ENCODE peak calls at places on chromosomes 7 and 10, in four cellular contexts. Y is HEK293T; G is activated T-helper 1 cell treated with anti-CD3 and anti-CD28 coated beads, Interleukin-2, amount 50 U/mL, for 16 hours; D is colonic mucosa. N is an unnamed sample.
A peak's percentile ranks its signal among the peaks of the same experiment; 100 is the strongest.

GRCh38 chr7:50379082-50379481 is 71.1 kb downstream of the FIGNL1 start:
- DNase-seq in G (no peak), D (no peak), Y (no peak), N (no peak)

GRCh38 chr7:94375713-94376112 is 19.0 kb upstream of the COL1A2 start:
- DNase-seq in Y (no peak), G (no peak), D (no peak), N (no peak)

GRCh38 chr10:76547352-76547972 is 1090.1 kb downstream of the KCNMA1 start:
- DNase-seq in G (no peak), Y (peak; percentile 64), D (peak; percentile 86), N (peak; percentile 74)

GRCh38 chr7:136956671-136957070 is 88.2 kb downstream of the CHRM2 start:
- DNase-seq in G (no peak), Y (no peak), D (no peak), N (no peak)

GRCh38 chr7:139169816-139170215 is 60.3 kb upstream of the ZC3HAV1 start:
- DNase-seq in D (no peak), G (no peak), Y (no peak), N (no peak)

GRCh38 chr10:17123062-17123661 is 6.4 kb downstream of the CUBN start:
- DNase-seq in D (no peak), G (no peak), Y (no peak), N (no peak)

GRCh38 chr7:159064121-159064815 is 80.4 kb downstream of the VIPR2 start:
- DNase-seq in Y (no peak), D (no peak), G (no peak), N (no peak)

GRCh38 chr10:127320176-127320575 is 123.8 kb upstream of the INSYN2A start:
- DNase-seq in G (no peak), Y (no peak), D (no peak), N (no peak)

GRCh38 chr10:15451137-15452094 is 80.3 kb upstream of the FAM171A1 start:
- DNase-seq in D (no peak), Y (no peak), G (no peak), N (no peak)

GRCh38 chr7:80584778-80585177 is 53.7 kb upstream of the CD36 start:
- DNase-seq in Y (no peak), D (no peak), G (no peak), N (no peak)

GRCh38 chr10:110268931-110269640 is 35.6 kb downstream of the SMNDC1 start:
- DNase-seq in Y (no peak), D (no peak), G (no peak), N (no peak)

GRCh38 chr10:79433324-79434222 is 11.9 kb downstream of the ZCCHC24 start:
- DNase-seq in D (no peak), G (no peak), Y (no peak), N (no peak)

GRCh38 chr10:125062244-125063208 is 97.8 kb downstream of the CTBP2 start:
- DNase-seq in G (no peak), Y (no peak), D (no peak), N (no peak)

GRCh38 chr7:142866361-142867096 is 11.7 kb downstream of the EPHB6 start:
- DNase-seq in G (no peak), Y (peak; percentile 68), D (peak; percentile 45), N (peak; percentile 25)

GRCh38 chr7:2821842-2822507 is 22.1 kb downstream of the GNA12 start:
- DNase-seq in G (no peak), D (no peak), Y (no peak), N (no peak)

GRCh38 chr10:4983615-4984216 is 19.9 kb downstream of the AKR1C2 start:
- DNase-seq in Y (no peak), D (no peak), G (no peak), N (no peak)

GRCh38 chr10:28984431-28984830 is 304.4 kb upstream of the LYZL1 start:
- DNase-seq in D (peak; percentile 60), G (no peak), Y (no peak), N (peak; percentile 76)

GRCh38 chr7:148894596-148894995 is 10.5 kb upstream of the EZH2 start:
- DNase-seq in Y (no peak), G (no peak), D (no peak), N (no peak)

GRCh38 chr7:104552102-104552501 is 223.7 kb downstream of the LHFPL3 start:
- DNase-seq in D (peak; percentile 43), Y (peak; percentile 28), G (no peak), N (peak; percentile 27)

GRCh38 chr10:116767235-116767634 is 24.9 kb upstream of the HSPA12A start:
- DNase-seq in Y (no peak), G (no peak), D (peak; percentile 75), N (no peak)

GRCh38 chr7:80236696-80237095 is 102.1 kb downstream of the GNAI1 start:
- DNase-seq in G (no peak), Y (no peak), D (no peak), N (no peak)

GRCh38 chr10:124008187-124008970 is 85.0 kb downstream of the CHST15 start:
- DNase-seq in D (no peak), Y (no peak), G (no peak), N (no peak)

GRCh38 chr7:5780801-5781496 is 514 bp downstream of the RNF216 start:
- DNase-seq in D (peak; percentile 48), Y (no peak), G (peak; percentile 14), N (no peak)

GRCh38 chr10:52410916-52411315 is 96.8 kb downstream of the DKK1 start:
- DNase-seq in G (no peak), Y (no peak), D (no peak), N (no peak)

GRCh38 chr7:98232276-98232585 is 19.8 kb downstream of the TECPR1 start:
- DNase-seq in D (no peak), Y (no peak), G (no peak), N (no peak)

GRCh38 chr7:50270531-50271018 is 33.9 kb upstream of the IKZF1 start:
- DNase-seq in G (no peak), D (no peak), Y (no peak), N (no peak)

GRCh38 chr10:112490543-112490942 is 43.5 kb downstream of the VTI1A start:
- DNase-seq in D (no peak), G (no peak), Y (no peak), N (no peak)

N was measured in HL-60.